ENCODE peak calls at places on chromosomes 4 and X, in six cellular contexts. L, U, J, V, F and S are unnamed samples.

GRCh38 chr4:29970626-29971025 is 749.5 kb upstream of the PCDH7 start:
- DNase-seq in V (no peak), F (no peak), L (peak), U (peak), J (no peak), S (no peak)

GRCh38 chr4:8427761-8428287 is 12.7 kb downstream of the ACOX3 start:
- DNase-seq in V (no peak), U (peak), J (peak), F (peak), L (peak), S (no peak)

GRCh38 chr4:64384237-64385176 is 24.7 kb downstream of the TECRL start:
- DNase-seq in F (no peak), L (no peak), V (no peak), U (no peak), J (no peak), S (no peak)

GRCh38 chr4:66404149-66404548 is 733.9 kb upstream of the EPHA5 start:
- DNase-seq in F (no peak), J (no peak), V (no peak), L (no peak), U (no peak), S (no peak)

GRCh38 chr4:120977435-120977997 is 55.0 kb upstream of the PRDM5 start:
- DNase-seq in J (peak), V (peak), F (peak), L (peak), U (peak), S (peak)

GRCh38 chrX:46198858-46199257 is 346.4 kb downstream of the ZNF674 start:
- DNase-seq in U (peak), J (no peak), L (no peak), F (no peak), V (no peak), S (no peak)

GRCh38 chrX:116276191-116276700 is 105.7 kb downstream of the AGTR2 start:
- DNase-seq in L (no peak), J (no peak), U (no peak), F (no peak), V (no peak), S (no peak)

GRCh38 chr4:66558651-66559050 is 888.4 kb upstream of the EPHA5 start:
- DNase-seq in U (no peak), V (no peak), F (no peak), L (no peak), J (peak), S (no peak)

GRCh38 chrX:40411350-40412111 is 169.2 kb upstream of the ATP6AP2 start:
- DNase-seq in V (no peak), U (no peak), L (no peak), F (no peak), J (no peak), S (no peak)

GRCh38 chr4:76896731-76897521 is 1.0 kb downstream of the SOWAHB start:
- DNase-seq in J (peak), U (no peak), L (no peak), V (no peak), F (peak), S (no peak)

GRCh38 chr4:147855670-147856069 is 123.8 kb downstream of the ARHGAP10 start:
- DNase-seq in V (no peak), F (no peak), U (no peak), L (no peak), J (no peak), S (no peak)

GRCh38 chrX:43108828-43109227 is 330.9 kb upstream of the PPP1R2C start:
- DNase-seq in F (no peak), U (no peak), L (no peak), V (no peak), J (no peak), S (no peak)

GRCh38 chr4:1523907-1524636 is 117.8 kb upstream of the NKX1-1 start:
- DNase-seq in J (no peak), F (no peak), U (no peak), L (no peak), V (no peak), S (no peak)

GRCh38 chrX:66728818-66729271 is 90.0 kb upstream of the EDA2R start:
- DNase-seq in J (peak), V (peak), F (peak), U (peak), L (peak), S (no peak)

GRCh38 chrX:115898382-115899001 is 272.1 kb upstream of the AGTR2 start:
- DNase-seq in V (no peak), F (peak), L (peak), U (no peak), J (no peak), S (no peak)

GRCh38 chrX:22057667-22058066 is 25.5 kb downstream of the PHEX start:
- DNase-seq in L (no peak), U (no peak), V (no peak), F (no peak), J (no peak), S (no peak)

GRCh38 chrX:103831342-103831802 is 685 bp downstream of the RAB9B start:
- DNase-seq in V (no peak), L (no peak), F (no peak), U (no peak), J (no peak), S (no peak)

GRCh38 chr4:25663778-25664177 is 8.1 kb downstream of the SLC34A2 start:
- DNase-seq in V (no peak), L (no peak), J (no peak), F (no peak), U (no peak), S (no peak)

GRCh38 chrX:29824176-29824906 is 391.0 kb upstream of the MAGEB2 start:
- DNase-seq in J (no peak), F (no peak), U (no peak), V (no peak), L (no peak), S (no peak)

GRCh38 chr4:60805500-60806313 is 394.4 kb upstream of the ADGRL3 start:
- DNase-seq in U (peak), L (peak), J (peak), V (no peak), F (no peak), S (no peak)

GRCh38 chr4:113553082-113553481 is 208.5 kb downstream of the CAMK2D start:
- DNase-seq in F (no peak), V (no peak), L (no peak), J (no peak), U (peak), S (no peak)

GRCh38 chr4:151165205-151166000 is 66.0 kb downstream of the RPS3A start:
- DNase-seq in U (no peak), J (no peak), L (no peak), V (no peak), F (no peak), S (no peak)

GRCh38 chrX:45762699-45763647 is 562.3 kb upstream of the DIPK2B start:
- DNase-seq in L (no peak), F (no peak), U (peak), V (no peak), J (no peak), S (no peak)

GRCh38 chr4:143667461-143667860 is 33.0 kb downstream of the FREM3 start:
- DNase-seq in L (peak), V (no peak), J (peak), F (no peak), U (no peak), S (no peak)

GRCh38 chr4:189124149-189124758 is 816.4 kb upstream of the FRG1 start:
- DNase-seq in J (peak), U (peak), L (peak), F (no peak), V (peak), S (no peak)

GRCh38 chr4:141329174-141329569 is 108.5 kb downstream of the ZNF330 start:
- DNase-seq in F (no peak), U (peak), J (peak), V (peak), L (peak), S (peak)

GRCh38 chr4:122968227-122968812 is 45.9 kb upstream of the NUDT6 start:
- DNase-seq in F (no peak), U (peak), J (no peak), L (no peak), V (no peak), S (peak)

GRCh38 chr4:13328591-13328990 is 155.5 kb downstream of the RAB28 start:
- DNase-seq in L (peak), F (no peak), V (no peak), U (peak), J (peak), S (no peak)

GRCh38 chr4:25100156-25100555 is 60.1 kb downstream of the SEPSECS start:
- DNase-seq in V (no peak), L (no peak), F (no peak), U (no peak), J (no peak), S (no peak)

GRCh38 chr4:53702334-53703266 is 111.3 kb upstream of the LNX1 start:
- DNase-seq in U (peak), F (peak), J (peak), V (no peak), L (peak), S (no peak)

GRCh38 chrX:10172867-10173266 is 16.1 kb downstream of the CLCN4 start:
- DNase-seq in U (no peak), J (peak), L (no peak), V (no peak), F (no peak), S (no peak)

GRCh38 chr4:118557298-118557851 is 127.8 kb upstream of the METTL14 start:
- DNase-seq in V (no peak), F (no peak), U (peak), L (peak), J (peak), S (peak)

GRCh38 chrX:37993857-37994619 is 12.3 kb upstream of the SYTL5 start:
- DNase-seq in U (peak), F (peak), J (no peak), V (no peak), L (no peak), S (no peak)

GRCh38 chr4:77600521-77601451 is 4.8 kb upstream of the CXCL13 start:
- DNase-seq in V (no peak), L (peak), U (peak), F (peak), J (peak), S (no peak)

GRCh38 chrX:147602297-147602696 is 309.4 kb upstream of the FMR1 start:
- DNase-seq in F (no peak), J (no peak), U (peak), V (no peak), L (no peak), S (no peak)

GRCh38 chrX:74422576-74423288 is 1.4 kb downstream of the SLC16A2 start:
- DNase-seq in U (peak), F (peak), J (peak), V (peak), L (peak), S (no peak)
- H3K4me3 ChIP-seq in U (peak), F (peak), J (peak), V (peak), L (peak), S (peak)

GRCh38 chr4:6674500-6675149 is 19.1 kb upstream of the S100P start:
- DNase-seq in L (peak), U (peak), F (peak), J (no peak), V (no peak), S (no peak)
- TF ChIP-seq CTCF in L (peak), U (peak), F (peak), J (peak), V (peak), S (peak)

DNA sequence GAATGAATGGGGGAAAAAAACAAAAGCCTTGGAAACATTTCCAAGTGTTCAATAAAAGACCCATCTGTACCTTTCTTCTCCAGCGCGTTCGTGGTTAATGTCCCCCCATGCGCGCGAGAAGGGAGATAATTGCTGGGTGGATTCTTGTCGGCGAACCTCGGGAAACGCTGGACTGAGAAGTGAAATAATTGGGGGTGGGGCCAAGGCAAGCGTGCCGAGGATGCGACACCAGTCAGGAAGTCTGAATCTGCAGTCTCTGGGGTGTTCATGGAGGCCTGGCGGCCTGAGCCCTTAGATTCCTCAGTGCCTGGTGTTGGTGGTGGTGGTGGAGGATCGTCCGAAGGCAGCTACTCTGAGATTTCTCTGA is 5.3 kb upstream of the ARX start:
- DNase-seq in L (no peak), F (no peak), U (no peak), V (no peak), J (no peak), S (no peak)
- H3K4me3 ChIP-seq in L (no peak), F (no peak), U (no peak), V (no peak), J (no peak), S (no peak)

GRCh38 chr4:99159699-99160098 is 15.6 kb upstream of the ADH4 start:
- DNase-seq in F (no peak), U (peak), L (peak), J (peak), V (no peak), S (no peak)
- TF ChIP-seq CTCF in F (no peak), U (no peak), L (peak), J (peak), V (peak), S (no peak)

DNA sequence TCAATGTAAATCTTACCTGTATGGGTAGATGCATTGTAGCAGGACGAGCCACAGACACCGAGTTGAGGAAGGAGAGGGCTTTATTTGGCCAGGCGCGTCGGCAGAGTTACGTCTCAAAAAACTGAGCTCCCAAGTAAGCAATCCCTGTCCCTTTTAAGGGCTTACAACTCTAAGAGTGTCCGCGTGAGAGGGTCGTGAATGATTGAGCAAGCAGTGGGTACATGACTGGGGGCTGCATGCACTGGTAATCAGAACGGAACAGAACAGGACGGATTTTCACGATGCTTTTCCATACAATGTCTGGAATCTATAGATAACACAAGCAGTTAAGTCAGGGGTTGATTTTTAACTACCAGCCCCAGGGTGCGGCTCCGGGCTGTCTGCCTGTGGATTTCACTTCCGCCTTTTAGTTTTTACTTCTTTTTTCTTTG is 524.9 kb upstream of the HTR2C start:
- DNase-seq in L (no peak), V (no peak), J (no peak), F (peak), U (no peak), S (no peak)
- H3K4me3 ChIP-seq in L (no peak), V (no peak), J (no peak), F (peak), U (no peak), S (no peak)

GRCh38 chr4:4733663-4734062 is 125.8 kb upstream of the MSX1 start:
- DNase-seq in L (no peak), J (no peak), F (no peak), V (no peak), U (no peak), S (no peak)

GRCh38 chr4:4734425-4734824 is 125.0 kb upstream of the MSX1 start:
- DNase-seq in U (no peak), V (no peak), F (no peak), L (no peak), J (no peak), S (no peak)

GRCh38 chr4:4726051-4726450 is 133.4 kb upstream of the MSX1 start:
- DNase-seq in J (no peak), U (no peak), V (no peak), L (no peak), F (no peak), S (no peak)

GRCh38 chr4:4727536-4727935 is 131.9 kb upstream of the MSX1 start:
- DNase-seq in F (no peak), L (no peak), V (no peak), J (peak), U (no peak), S (no peak)

DNA sequence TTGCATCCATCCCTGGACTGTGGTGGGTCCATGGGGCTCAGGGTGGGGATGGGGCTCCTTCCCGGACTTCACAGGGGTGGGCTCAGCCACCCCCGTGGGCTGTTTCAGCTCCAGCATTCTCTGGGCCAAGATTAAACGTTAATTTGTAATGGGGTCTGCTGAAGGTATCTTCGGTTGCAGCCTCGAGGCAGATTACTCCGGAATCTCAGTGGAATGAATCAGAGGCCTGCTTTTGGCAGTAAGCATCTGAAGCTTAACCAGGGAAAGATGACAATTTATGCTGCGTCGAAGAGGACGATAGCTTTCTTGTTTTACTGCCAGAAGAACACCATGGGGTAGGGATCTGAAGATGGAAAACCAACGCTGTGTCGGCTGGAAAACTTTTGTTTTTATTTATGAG is 129.3 kb upstream of the MSX1 start:
- DNase-seq in L (no peak), U (no peak), J (peak), F (no peak), V (no peak), S (no peak)
- TF ChIP-seq CTCF in L (no peak), U (no peak), J (no peak), F (no peak), V (no peak), S (no peak)

GRCh38 chrX:106726485-106727437 is at the start of gene RNF128:
- DNase-seq in U (peak), J (peak), L (peak), F (peak), V (no peak), S (no peak)
- H3K4me3 ChIP-seq in U (peak), J (peak), L (peak), F (peak), V (peak), S (peak)

GRCh38 chrX:413322-414201 is 26.9 kb upstream of the PPP2R3B start:
- DNase-seq in J (peak), F (no peak), V (no peak), L (no peak), U (no peak), S (no peak)
- TF ChIP-seq CTCF in J (peak), F (no peak), V (peak), L (no peak), U (no peak), S (peak)